ENCODE peak calls at places on chromosome 9, in nine cellular contexts. R is transverse colon, A is stomach, Y is sigmoid colon, B is GM23338, N is endothelial cell of umbilical vein, F is SK-N-SH, V is breast epithelium, P is HCT116. H is an unnamed sample.

GRCh38 chr9:13791816-13792215 is 512.3 kb upstream of the MPDZ start:
- DNase-seq in R (peak; percentile 59), A (no peak), Y (no peak), B (no peak), N (no peak), F (no peak), V (no peak), P (no peak), H (no peak)

GRCh38 chr9:106753155-106753671 is 109.8 kb upstream of the ZNF462 start:
- DNase-seq in R (no peak), A (no peak), Y (no peak), B (no peak), N (no peak), F (no peak), V (no peak), P (no peak), H (no peak)

GRCh38 chr9:137905740-137906139 is 28.2 kb downstream of the CACNA1B start:
- DNase-seq in R (no peak), A (no peak), Y (no peak), B (no peak), N (no peak), F (peak; percentile 6), V (no peak), P (no peak), H (no peak)

GRCh38 chr9:131769361-131769760 is 29.5 kb upstream of the RAPGEF1 start:
- DNase-seq in R (no peak), A (no peak), Y (no peak), B (no peak), N (no peak), F (no peak), V (no peak), P (no peak), H (no peak)

GRCh38 chr9:114655689-114656088 is 1.9 kb downstream of the TEX53 start:
- DNase-seq in R (no peak), A (no peak), Y (no peak), B (no peak), N (no peak), F (no peak), V (no peak), P (no peak), H (no peak)

GRCh38 chr9:32928145-32928763 is 73.2 kb downstream of the APTX start:
- DNase-seq in R (peak; percentile 32), A (no peak), Y (no peak), B (no peak), N (peak; percentile 59), F (no peak), V (no peak), P (no peak), H (no peak)

GRCh38 chr9:130041648-130042405 is 1.2 kb downstream of the FNBP1 start:
- DNase-seq in R (no peak), A (no peak), Y (peak; percentile 74), B (peak; percentile 45), N (peak; percentile 36), F (peak; percentile 70), V (no peak), P (no peak), H (peak; percentile 82)

GRCh38 chr9:15144567-15145174 is 162.3 kb downstream of the TTC39B start:
- DNase-seq in R (no peak), A (no peak), Y (no peak), B (no peak), N (no peak), F (no peak), V (no peak), P (peak; percentile 8), H (no peak)

GRCh38 chr9:69035438-69036316 is at the start of gene FXN:
- DNase-seq in R (peak; percentile 88), A (peak; percentile 85), Y (peak; percentile 90), B (peak; percentile 83), N (peak; percentile 85), F (peak; percentile 94), V (peak; percentile 76), P (peak; percentile 56), H (peak; percentile 97)

GRCh38 chr9:136735812-136736480 is 6.8 kb downstream of the LCN10 start:
- DNase-seq in R (no peak), A (no peak), Y (no peak), B (no peak), N (no peak), F (no peak), V (no peak), P (no peak), H (no peak)

GRCh38 chr9:20028849-20029231 is 240.0 kb upstream of the SLC24A2 start:
- DNase-seq in R (no peak), A (no peak), Y (no peak), B (no peak), N (peak; percentile 73), F (no peak), V (no peak), P (no peak), H (no peak)

GRCh38 chr9:95551406-95551805 is 34.6 kb upstream of the PTCH1 start:
- DNase-seq in R (no peak), A (no peak), Y (no peak), B (no peak), N (no peak), F (no peak), V (no peak), P (no peak), H (no peak)

GRCh38 chr9:105357937-105358336 is 89.9 kb upstream of the FSD1L start:
- DNase-seq in R (no peak), A (no peak), Y (no peak), B (no peak), N (no peak), F (no peak), V (no peak), P (no peak), H (no peak)

GRCh38 chr9:135951889-135952663 is 9.1 kb downstream of the UBAC1 start:
- DNase-seq in R (no peak), A (peak; percentile 35), Y (no peak), B (no peak), N (no peak), F (no peak), V (no peak), P (peak; percentile 56), H (no peak)

GRCh38 chr9:35675732-35676392 is 2.1 kb downstream of the CA9 start:
- DNase-seq in R (peak; percentile 54), A (peak; percentile 65), Y (no peak), B (peak; percentile 96), N (peak; percentile 42), F (peak; percentile 96), V (no peak), P (no peak), H (peak; percentile 82)

GRCh38 chr9:131180454-131180853 is 55.1 kb downstream of the NUP214 start:
- DNase-seq in R (no peak), A (no peak), Y (no peak), B (no peak), N (no peak), F (no peak), V (no peak), P (no peak), H (no peak)

GRCh38 chr9:12141422-12141821 is 551.8 kb upstream of the TYRP1 start:
- DNase-seq in R (no peak), A (no peak), Y (no peak), B (peak; percentile 24), N (no peak), F (no peak), V (no peak), P (no peak), H (no peak)

GRCh38 chr9:136655244-136656225 is 7.2 kb upstream of the EGFL7 start:
- DNase-seq in R (no peak), A (no peak), Y (no peak), B (no peak), N (peak; percentile 99), F (no peak), V (no peak), P (no peak), H (peak; percentile 74)

GRCh38 chr9:91186311-91187101 is 175.2 kb downstream of the AUH start:
- DNase-seq in R (no peak), A (peak; percentile 23), Y (no peak), B (no peak), N (peak; percentile 37), F (no peak), V (no peak), P (no peak), H (no peak)
- H3K27ac ChIP-seq in R (no peak overlapping the region), A (no peak overlapping the region), Y (no peak overlapping the region), B (no peak overlapping the region), N (no peak overlapping the region), F (peak overlapping the region; percentile 15), V (no peak overlapping the region), P (no peak overlapping the region), H (no peak overlapping the region)

DNA sequence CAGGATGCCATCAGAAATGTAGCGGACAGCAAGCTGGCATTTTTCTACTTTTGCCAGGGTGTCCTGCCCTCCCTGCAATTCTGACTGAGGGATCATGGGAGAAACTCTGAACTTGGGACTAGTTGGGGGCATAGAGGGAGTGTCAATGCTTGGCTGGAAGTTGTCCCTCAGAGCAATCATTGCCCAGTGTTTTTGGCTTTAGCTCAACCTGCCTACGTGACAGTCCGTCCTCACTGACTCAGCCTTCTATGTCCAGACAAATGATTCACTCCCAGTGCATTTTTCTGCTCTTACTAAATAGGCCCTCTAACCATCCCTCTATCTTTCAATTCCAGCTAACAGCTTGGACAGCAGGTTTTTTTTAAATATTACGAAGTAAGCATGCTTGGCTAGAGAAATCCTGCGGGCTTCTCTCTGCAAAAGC is 627.4 kb downstream of the TLR4 start:
- DNase-seq in R (no peak), A (no peak), Y (no peak), B (no peak), N (no peak), F (no peak), V (no peak), P (no peak), H (no peak)
- TF ChIP-seq POLR2AphosphoS5 in R (no peak), A (no peak), Y (no peak), B (no peak), N (no peak), F (no peak), V (no peak), P (no peak), H (no peak)

DNA sequence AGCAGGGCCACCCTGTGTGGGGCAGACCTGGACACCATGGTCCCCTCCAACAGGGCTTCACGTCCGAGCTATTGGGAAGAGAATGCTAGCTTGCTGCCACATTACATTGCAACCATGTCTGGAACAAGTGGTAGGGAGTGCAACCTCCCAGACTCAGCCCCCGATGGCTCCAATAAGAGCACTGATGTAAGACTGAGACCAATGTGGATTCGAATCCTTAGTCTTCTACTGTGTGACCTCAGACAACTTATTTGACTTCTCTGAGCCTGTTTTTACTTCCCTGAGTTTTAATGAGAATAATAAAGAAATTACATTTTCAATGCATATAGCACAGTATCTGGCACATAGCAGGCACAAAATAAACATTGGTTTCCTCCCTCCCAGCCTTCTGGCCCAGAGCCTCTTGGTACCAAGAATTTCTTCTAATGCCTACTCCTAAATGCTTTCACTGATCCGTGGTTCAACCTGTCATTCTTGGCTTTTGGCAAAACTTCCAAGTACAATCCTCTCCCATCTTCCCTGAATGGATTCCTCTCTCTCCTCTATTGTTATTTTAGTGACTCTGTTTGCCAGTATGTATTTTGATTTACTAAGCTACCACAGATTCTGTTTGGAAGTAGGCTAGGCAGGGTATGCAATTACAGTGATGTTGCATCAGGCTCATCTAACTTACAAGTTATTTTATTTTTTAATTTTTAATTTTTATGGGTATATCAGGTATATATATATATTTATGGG is 34.6 kb upstream of the COL15A1 start:
- DNase-seq in R (no peak), A (no peak), Y (no peak), B (no peak), N (no peak), F (no peak), V (no peak), P (no peak), H (no peak)
- H3K27ac ChIP-seq in R (peak overlapping the region; percentile 73), A (peak overlapping the region; percentile 56), Y (peak overlapping the region; percentile 78), B (no peak overlapping the region), N (no peak overlapping the region), F (peak overlapping the region; percentile 73), V (peak overlapping the region; percentile 76), P (no peak overlapping the region), H (peak overlapping the region; percentile 61)

GRCh38 chr9:122332643-122333042 is 38.2 kb upstream of the PTGS1 start:
- DNase-seq in R (no peak), A (no peak), Y (no peak), B (no peak), N (no peak), F (no peak), V (no peak), P (no peak), H (no peak)
- TF ChIP-seq POLR2AphosphoS5 in R (no peak), A (no peak), Y (no peak), B (no peak), N (no peak), F (no peak), V (no peak), P (no peak), H (no peak)